ENCODE peak calls at places on chromosomes 1 and 21, in six cellular contexts. M is cortex of kidney; B is astrocyte of the cerebellum; E is CD4-positive, alpha-beta T cell; T is GM12865; D is CD8-positive, alpha-beta memory T cell. O is an unnamed sample.
A peak's percentile ranks its signal among the peaks of the same experiment; 100 is the strongest.

GRCh38 chr1:206579747-206580437 is 32.4 kb downstream of the EIF2D start:
- DNase-seq in D (peak; percentile 84), B (no peak), E (peak; percentile 68), M (no peak), T (peak; percentile 92), O (no peak)

GRCh38 chr21:45821315-45822001 is 160.1 kb upstream of the COL6A1 start:
- DNase-seq in E (no peak), B (no peak), T (no peak), D (no peak), M (no peak), O (no peak)

GRCh38 chr1:2981981-2982614 is 39.2 kb upstream of the ACTRT2 start:
- DNase-seq in B (no peak), T (no peak), D (no peak), M (no peak), E (no peak), O (no peak)

GRCh38 chr1:226026833-226027232 is 27.7 kb upstream of the SDE2 start:
- DNase-seq in M (no peak), E (no peak), T (no peak), D (no peak), B (no peak), O (no peak)

GRCh38 chr1:34845131-34845901 is 14.2 kb downstream of the SMIM12 start:
- DNase-seq in B (no peak), M (no peak), T (no peak), D (no peak), E (no peak), O (no peak)

GRCh38 chr1:61120998-61121397 is 38.6 kb downstream of the NFIA start:
- DNase-seq in E (no peak), M (no peak), T (no peak), B (no peak), D (no peak), O (no peak)

GRCh38 chr1:178908358-178908757 is 37.5 kb upstream of the ANGPTL1 start:
- DNase-seq in E (no peak), D (no peak), T (no peak), B (peak; percentile 70), M (no peak), O (peak; percentile 5)

GRCh38 chr1:64242895-64243756 is 39.7 kb downstream of the UBE2U start:
- DNase-seq in E (no peak), T (peak; percentile 21), M (no peak), B (peak; percentile 42), D (no peak), O (no peak)

GRCh38 chr21:35562876-35563275 is 497.4 kb downstream of the SETD4 start:
- DNase-seq in T (no peak), E (no peak), M (no peak), B (no peak), D (no peak), O (no peak)

GRCh38 chr1:203089001-203089650 is 3.3 kb upstream of the MYOG start:
- DNase-seq in D (no peak), E (no peak), M (no peak), B (no peak), T (no peak), O (no peak)

GRCh38 chr1:89953072-89953626 is 41.8 kb upstream of the ZNF326 start:
- DNase-seq in B (peak; percentile 62), E (peak; percentile 20), T (peak; percentile 54), M (no peak), D (no peak), O (peak; percentile 71)

GRCh38 chr1:18112611-18113010 is 5.0 kb downstream of the IGSF21 start:
- DNase-seq in T (no peak), D (no peak), B (no peak), E (no peak), M (no peak), O (no peak)

GRCh38 chr21:42564561-42564971 is 50.9 kb downstream of the SLC37A1 start:
- DNase-seq in D (no peak), M (no peak), B (no peak), E (no peak), T (no peak), O (no peak)

GRCh38 chr1:58082596-58082995 is 463.9 kb downstream of the OMA1 start:
- DNase-seq in M (no peak), B (no peak), E (no peak), D (no peak), T (no peak), O (no peak)

GRCh38 chr1:1175221-1176062 is 1.8 kb downstream of the TTLL10 start:
- DNase-seq in D (no peak), M (no peak), E (no peak), B (no peak), T (no peak), O (no peak)

GRCh38 chr1:221841291-221841982 is 99.5 kb upstream of the DUSP10 start:
- DNase-seq in D (no peak), B (no peak), E (no peak), T (no peak), M (no peak), O (no peak)

GRCh38 chr1:113809651-113810602 is 2.3 kb downstream of the RSBN1 start:
- DNase-seq in M (no peak), D (no peak), T (no peak), B (no peak), E (no peak), O (no peak)

GRCh38 chr21:30083120-30083945 is 83.3 kb downstream of the CLDN17 start:
- DNase-seq in M (no peak), T (no peak), D (no peak), B (no peak), E (no peak), O (no peak)

GRCh38 chr21:16794944-16795343 is 717.9 kb upstream of the CXADR start:
- DNase-seq in T (no peak), E (no peak), D (no peak), B (peak; percentile 80), M (no peak), O (peak; percentile 92)

O was measured in non-pigmented ciliary epithelial cell.